ENCODE peak calls at places on chromosomes 1 and 21, in eight cellular contexts. Y is PC-3, N is thoracic aorta, B is heart left ventricle, S is cardiac muscle cell, L is aorta, E is Karpas-422, T is IMR-90. Z is an unnamed sample. For H3K4me1, the result is how much of the 10 kb centered on the place peaks cover.

GRCh38 chr1:157377216-157377821 is 175.0 kb downstream of the FCRL5 start:
- DNase-seq in N (no peak), Y (peak), T (peak), L (no peak), B (no peak), E (peak), S (peak), Z (peak)

GRCh38 chr1:112995890-112996289 is 39.9 kb upstream of the SLC16A1 start:
- DNase-seq in T (no peak), N (no peak), E (no peak), Y (peak), B (no peak), S (no peak), L (no peak), Z (peak)

GRCh38 chr21:8989261-8989882 is 1532.0 kb upstream of the TPTE start:
- DNase-seq in T (no peak), S (no peak), Y (peak), N (no peak), L (no peak), E (peak), B (no peak), Z (no peak)

GRCh38 chr1:147700042-147700711 is 29.9 kb upstream of the ACP6 start:
- DNase-seq in N (no peak), L (no peak), E (peak), T (peak), Y (peak), S (peak), B (peak), Z (peak)

GRCh38 chr1:8194481-8195227 is 123.3 kb upstream of the SLC45A1 start:
- DNase-seq in B (no peak), L (peak), N (no peak), Y (peak), E (no peak), S (no peak), T (peak), Z (no peak)

GRCh38 chr1:40421694-40422384 is 28.4 kb upstream of the ZFP69B start:
- DNase-seq in L (no peak), N (no peak), T (peak), E (no peak), Y (peak), S (peak), B (no peak), Z (no peak)

GRCh38 chr1:98323396-98323795 is 338.1 kb upstream of the SNX7 start:
- DNase-seq in E (no peak), Y (peak), L (no peak), T (peak), N (no peak), S (peak), B (peak), Z (peak)

GRCh38 chr1:79517425-79518219 is 511.1 kb upstream of the ADGRL4 start:
- DNase-seq in N (no peak), E (no peak), T (no peak), S (no peak), Y (peak), B (no peak), L (no peak), Z (no peak)

GRCh38 chr1:84758968-84759491 is 68.8 kb upstream of the SSX2IP start:
- DNase-seq in Y (no peak), B (no peak), N (peak), E (no peak), S (peak), L (no peak), T (peak), Z (peak)

GRCh38 chr1:59638172-59638800 is 176.5 kb upstream of the HOOK1 start:
- DNase-seq in B (peak), E (no peak), S (peak), N (no peak), T (peak), Y (no peak), L (no peak), Z (no peak)

GRCh38 chr1:68320349-68320748 is 88.0 kb upstream of the WLS start:
- DNase-seq in T (no peak), B (no peak), E (no peak), N (no peak), Y (no peak), S (no peak), L (no peak), Z (no peak)

GRCh38 chr21:33761104-33762036 is 119.1 kb downstream of the ITSN1 start:
- DNase-seq in N (no peak), Y (peak), T (peak), S (peak), L (no peak), E (no peak), B (no peak), Z (peak)

GRCh38 chr1:84913025-84913892 is 20.3 kb upstream of the LPAR3 start:
- DNase-seq in N (no peak), E (no peak), Y (no peak), T (peak), B (no peak), S (peak), L (no peak), Z (peak)

GRCh38 chr1:229196404-229197224 is 74.3 kb upstream of the RAB4A start:
- DNase-seq in B (no peak), L (no peak), Y (peak), E (no peak), S (no peak), T (peak), N (no peak), Z (no peak)

GRCh38 chr1:201487742-201488141 is 18.8 kb upstream of the PHLDA3 start:
- DNase-seq in T (no peak), B (no peak), L (no peak), Y (no peak), S (no peak), E (no peak), N (no peak), Z (no peak)

GRCh38 chr1:152107984-152108898 is 7.0 kb downstream of the TCHH start:
- DNase-seq in Y (no peak), B (peak), S (peak), T (peak), N (no peak), E (no peak), L (no peak), Z (no peak)

GRCh38 chr1:240151126-240151735 is 59.5 kb downstream of the FMN2 start:
- DNase-seq in T (no peak), S (no peak), L (no peak), B (no peak), N (no peak), Y (peak), E (no peak), Z (no peak)

GRCh38 chr1:21857142-21857839 is 45.2 kb downstream of the LDLRAD2 start:
- DNase-seq in L (no peak), T (no peak), Y (no peak), S (peak), B (no peak), E (no peak), N (no peak), Z (no peak)

GRCh38 chr1:75079535-75080290 is 54.5 kb upstream of the LHX8 start:
- DNase-seq in N (no peak), B (no peak), L (no peak), Y (no peak), S (no peak), E (no peak), T (no peak), Z (no peak)

GRCh38 chr1:11783556-11783955 is 21.6 kb downstream of the C1orf167 start:
- DNase-seq in N (no peak), S (no peak), T (no peak), L (no peak), Y (no peak), B (no peak), E (no peak), Z (no peak)

GRCh38 chr1:214476229-214476957 is 75.0 kb downstream of the PTPN14 start:
- DNase-seq in B (peak), N (no peak), T (no peak), E (no peak), Y (peak), L (no peak), S (no peak), Z (no peak)

GRCh38 chr1:108862017-108862610 is 5.2 kb upstream of the AKNAD1 start:
- DNase-seq in E (no peak), S (no peak), L (no peak), T (no peak), N (no peak), Y (no peak), B (no peak), Z (no peak)

GRCh38 chr1:179798213-179798863 is 55.2 kb downstream of the FAM163A start:
- DNase-seq in E (no peak), N (no peak), Y (no peak), T (no peak), L (no peak), B (no peak), S (no peak), Z (no peak)

GRCh38 chr1:179794146-179794545 is 51.1 kb downstream of the FAM163A start:
- DNase-seq in E (no peak), S (no peak), N (no peak), L (no peak), T (no peak), Y (no peak), B (no peak), Z (no peak)

GRCh38 chr1:179794669-179795068 is 51.6 kb downstream of the FAM163A start:
- DNase-seq in Y (no peak), L (no peak), B (no peak), N (no peak), S (peak), T (no peak), E (no peak), Z (peak)

GRCh38 chr1:179800481-179800880 is 57.4 kb downstream of the FAM163A start:
- DNase-seq in S (no peak), N (no peak), B (no peak), L (no peak), E (no peak), T (no peak), Y (no peak), Z (no peak)

DNA sequence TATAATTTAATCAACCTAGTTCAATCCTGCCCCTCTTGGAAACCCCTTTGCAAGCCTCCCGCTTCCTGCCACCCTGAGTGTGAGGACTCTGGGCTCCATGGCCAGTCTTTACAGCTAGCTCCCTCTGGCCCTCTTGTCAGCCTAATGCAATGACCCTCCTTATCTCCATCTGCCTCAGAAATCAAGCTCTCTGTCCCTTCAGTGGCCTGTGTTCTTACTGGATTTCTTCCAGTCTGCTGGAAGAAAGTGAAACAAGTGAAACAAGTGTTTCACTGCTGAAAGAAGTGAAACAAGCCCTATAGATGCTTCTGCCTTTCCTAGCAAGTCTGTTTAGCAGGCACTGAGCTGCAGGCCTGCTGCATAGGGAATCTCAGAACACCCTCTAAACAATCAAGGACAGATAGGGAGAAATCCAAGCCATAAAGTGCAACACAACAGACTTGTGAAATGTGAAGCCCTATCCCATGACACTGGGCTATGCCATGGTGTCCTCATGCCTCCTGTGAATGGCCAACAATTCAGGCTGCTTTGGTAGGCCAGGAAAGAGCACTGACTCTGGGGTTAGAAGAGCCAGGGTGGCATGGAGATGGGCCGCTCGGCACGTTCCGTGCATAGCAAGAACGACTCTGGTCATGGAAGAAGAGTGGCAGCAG is 55.9 kb downstream of the FAM163A start:
- DNase-seq in N (no peak), L (no peak), B (no peak), T (no peak), S (no peak), E (no peak), Y (no peak), Z (no peak)
- H3K4me3 ChIP-seq in N (no peak), L (no peak), B (no peak), T (no peak), S (no peak), E (no peak), Y (no peak), Z (no peak)

GRCh38 chr1:198519639-198520501 is 20.6 kb downstream of the ATP6V1G3 start:
- DNase-seq in N (no peak), E (peak), L (no peak), T (no peak), B (no peak), Y (no peak), S (peak), Z (no peak)
- H3K27ac ChIP-seq in N (no peak), E (peak), L (no peak), T (no peak), B (no peak), Y (no peak), S (no peak), Z (no peak)

GRCh38 chr21:26546698-26547097 is 26.4 kb downstream of the CYYR1 start:
- DNase-seq in S (no peak), E (no peak), Y (no peak), N (no peak), B (peak), L (no peak), T (no peak), Z (no peak)

DNA sequence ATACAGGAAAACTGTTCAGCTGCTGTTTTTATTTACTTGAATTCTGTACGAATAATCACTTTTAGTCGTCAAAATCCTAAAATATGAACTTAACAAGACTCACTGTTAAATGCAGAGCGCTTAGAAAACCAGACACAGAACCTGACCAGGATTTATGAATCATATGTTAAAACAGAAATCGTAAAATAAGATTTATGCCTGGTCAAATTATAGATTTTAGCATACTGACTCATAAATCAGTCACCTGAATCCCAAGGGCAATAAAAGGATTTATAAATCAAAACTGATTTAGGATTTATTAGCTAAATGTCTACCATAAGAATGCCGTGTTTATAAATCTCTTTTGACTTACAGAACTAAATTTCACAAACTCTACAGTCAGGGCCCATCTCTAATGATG is 28.9 kb downstream of the CYYR1 start:
- DNase-seq in T (no peak), L (no peak), E (no peak), N (no peak), B (no peak), Y (peak), S (no peak), Z (no peak)
- H3K4me1 ChIP-seq in T (under half), L (under half), E (under half), N (under half), B (under half), Y (under half), S (under half), Z (under half)

DNA sequence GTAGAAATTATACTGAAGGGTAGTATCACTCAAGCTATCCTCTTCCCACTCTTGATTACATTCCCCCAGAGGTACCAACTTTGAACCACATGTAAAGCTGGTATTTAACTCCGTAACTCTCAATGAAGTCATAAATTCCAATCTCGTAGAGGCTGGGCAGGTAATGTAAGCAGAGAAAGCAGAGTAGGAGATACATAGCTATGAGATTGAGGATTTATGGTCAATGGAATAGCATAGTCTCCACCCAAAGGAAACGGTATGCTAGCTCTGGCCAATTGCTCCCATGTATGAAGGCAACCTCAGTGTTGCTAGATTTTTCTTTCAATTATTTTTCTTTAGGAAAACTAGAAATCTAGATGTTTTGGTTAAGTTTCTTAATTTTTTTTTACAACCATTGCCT is 163.1 kb upstream of the NRIP1 start:
- DNase-seq in E (no peak), L (no peak), N (no peak), Y (no peak), S (no peak), B (no peak), T (no peak), Z (peak)
- H3K4me3 ChIP-seq in E (no peak), L (no peak), N (no peak), Y (no peak), S (no peak), B (no peak), T (no peak), Z (no peak)

DNA sequence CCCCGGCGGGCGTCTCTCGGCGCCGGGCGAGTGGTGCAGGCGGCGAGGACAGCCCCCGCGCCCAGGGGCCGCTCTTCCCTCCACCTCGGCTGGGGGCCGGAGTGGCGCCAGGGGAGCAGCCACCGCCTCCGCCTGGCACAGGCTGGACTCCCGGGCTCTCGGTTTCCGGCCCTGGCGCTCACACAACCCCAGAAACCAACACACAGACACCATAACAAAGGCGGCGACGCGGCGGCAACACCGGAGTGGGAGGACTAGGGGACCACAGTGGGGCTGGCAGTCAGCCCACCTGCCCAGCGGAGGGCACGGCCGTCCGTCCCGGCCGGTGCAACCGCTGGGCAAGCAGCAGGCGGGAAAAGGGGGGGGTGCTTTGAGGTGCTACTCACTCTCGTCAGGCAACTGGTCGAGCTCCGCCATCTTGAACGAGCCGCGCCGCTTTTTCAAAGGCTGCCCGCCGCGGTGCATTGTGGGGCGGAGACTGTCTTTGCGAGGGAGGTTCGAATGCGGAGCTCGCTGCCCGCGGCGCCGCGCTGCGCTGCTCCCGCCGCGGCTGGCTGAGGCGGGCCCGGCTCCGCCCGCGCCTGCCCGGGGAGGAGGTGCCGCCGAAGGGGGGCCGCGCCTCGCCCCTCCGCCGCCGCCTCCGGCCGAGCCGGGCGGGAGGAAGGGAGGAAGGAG is at the start of gene LIN9:
- DNase-seq in L (peak), B (peak), N (peak), E (peak), S (peak), T (peak), Y (peak), Z (peak)
- H3K27ac ChIP-seq in L (peak), B (peak), N (peak), E (peak), S (peak), T (peak), Y (peak), Z (peak)

DNA sequence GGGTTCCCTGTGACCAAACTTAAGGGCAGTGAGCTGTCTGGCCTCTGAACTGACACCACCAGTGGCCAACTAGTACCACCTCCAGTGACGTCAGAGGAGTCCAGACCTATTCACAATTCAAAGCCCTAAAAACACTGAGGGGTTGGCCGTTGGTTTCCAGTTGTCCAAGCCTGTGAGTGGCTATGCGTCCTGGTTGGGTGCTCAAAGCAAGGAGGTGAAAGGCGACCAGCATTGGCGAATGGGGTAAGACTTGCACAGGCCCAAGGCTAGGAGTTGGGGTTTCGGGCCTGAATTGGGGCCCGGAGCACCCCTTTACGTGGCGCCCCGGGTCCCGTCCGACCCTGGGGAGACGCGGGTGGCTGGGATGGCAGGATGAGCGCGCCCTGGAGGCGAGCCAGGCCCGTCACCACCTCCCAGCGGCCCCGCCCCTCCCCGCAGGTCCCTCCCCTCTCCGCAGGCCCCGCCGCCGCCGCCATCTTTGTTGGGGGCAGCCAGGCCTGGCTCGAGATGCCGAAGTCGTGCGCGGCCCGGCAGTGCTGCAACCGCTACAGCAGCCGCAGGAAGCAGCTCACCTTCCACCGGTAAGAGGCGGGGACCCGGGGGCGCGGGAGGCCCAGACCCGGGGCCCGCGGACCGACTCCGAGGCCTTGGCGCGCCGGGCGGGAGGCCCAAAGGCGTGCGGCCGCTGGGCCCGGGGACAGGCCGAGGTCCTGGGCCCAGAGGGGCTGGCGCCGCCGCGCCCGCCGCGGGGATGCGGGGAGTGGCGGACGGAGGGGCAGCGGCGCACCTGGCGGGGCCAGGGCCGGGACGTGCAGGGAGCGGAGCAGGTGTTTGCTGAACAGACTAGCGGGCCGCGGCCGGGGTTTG is at the start of gene THAP3:
- DNase-seq in N (peak), S (peak), B (peak), E (peak), T (peak), L (peak), Y (peak), Z (peak)
- H3K4me1 ChIP-seq in N (under half), S (under half), B (under half), E (under half), T (under half), L (under half), Y (under half), Z (under half)

Z was measured in small intestine.